ENCODE peak calls at places on chromosome 6, in six cellular contexts. A, P, J, M, R and C are unnamed samples.

GRCh38 chr6:167331565-167331964 is 6.7 kb downstream of the TTLL2 start:
- DNase-seq in A (no peak), P (no peak), J (no peak), M (no peak), R (no peak), C (no peak)

GRCh38 chr6:20655317-20655716 is 121.1 kb downstream of the CDKAL1 start:
- DNase-seq in A (no peak), P (peak), J (no peak), M (no peak), R (no peak), C (no peak)

GRCh38 chr6:26420607-26421235 is 18.6 kb downstream of the BTN3A1 start:
- DNase-seq in A (no peak), P (peak), J (peak), M (peak), R (peak), C (no peak)

GRCh38 chr6:48061630-48062029 is 49.4 kb downstream of the PTCHD4 start:
- DNase-seq in A (no peak), P (no peak), J (peak), M (peak), R (peak), C (no peak)

GRCh38 chr6:1624071-1624847 is 14.5 kb downstream of the FOXC1 start:
- DNase-seq in A (no peak), P (no peak), J (no peak), M (no peak), R (no peak), C (peak)

GRCh38 chr6:148999921-149000589 is 253.2 kb downstream of the UST start:
- DNase-seq in A (peak), P (peak), J (peak), M (peak), R (peak), C (no peak)

GRCh38 chr6:169406034-169406433 is 152.4 kb upstream of the THBS2 start:
- DNase-seq in A (no peak), P (no peak), J (no peak), M (no peak), R (no peak), C (no peak)

GRCh38 chr6:90466191-90466940 is 120.5 kb downstream of the MAP3K7 start:
- DNase-seq in A (no peak), P (peak), J (no peak), M (no peak), R (no peak), C (no peak)

GRCh38 chr6:36911946-36912555 is 26.3 kb downstream of the C6orf89 start:
- DNase-seq in A (no peak), P (no peak), J (no peak), M (no peak), R (no peak), C (no peak)

GRCh38 chr6:141562181-141562800 is 570.4 kb upstream of the GJE1 start:
- DNase-seq in A (no peak), P (peak), J (no peak), M (peak), R (peak), C (no peak)

GRCh38 chr6:141562801-141563763 is 569.6 kb upstream of the GJE1 start:
- DNase-seq in A (no peak), P (peak), J (peak), M (peak), R (peak), C (no peak)

DNA sequence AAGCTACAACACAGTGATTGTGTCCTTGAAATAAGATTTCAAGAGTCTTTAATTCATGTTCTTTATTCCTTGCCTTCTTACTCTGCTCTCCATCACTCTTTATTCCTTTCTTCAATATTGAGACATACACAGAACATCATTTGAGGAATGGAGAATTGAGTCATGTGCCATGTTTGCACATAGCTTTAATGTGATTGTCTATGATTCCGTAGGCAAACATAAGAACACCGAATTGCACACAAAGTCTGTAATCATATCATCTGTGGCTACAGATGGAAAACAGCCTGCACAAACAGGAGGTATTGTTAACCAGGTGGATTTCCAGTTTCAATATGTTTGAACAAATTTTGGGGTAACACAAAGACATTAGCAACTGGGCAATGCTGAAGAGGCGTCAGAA is 571.6 kb upstream of the GJE1 start:
- DNase-seq in A (no peak), P (no peak), J (no peak), M (no peak), R (no peak), C (no peak)
- TF ChIP-seq CTCF in A (no peak), P (no peak), J (no peak), M (no peak), R (no peak), C (no peak)

GRCh38 chr6:8589941-8590676 is 154.8 kb upstream of the SLC35B3 start:
- DNase-seq in A (no peak), P (no peak), J (peak), M (no peak), R (no peak), C (no peak)
- TF ChIP-seq CTCF in A (no peak), P (no peak), J (no peak), M (no peak), R (no peak), C (no peak)

DNA sequence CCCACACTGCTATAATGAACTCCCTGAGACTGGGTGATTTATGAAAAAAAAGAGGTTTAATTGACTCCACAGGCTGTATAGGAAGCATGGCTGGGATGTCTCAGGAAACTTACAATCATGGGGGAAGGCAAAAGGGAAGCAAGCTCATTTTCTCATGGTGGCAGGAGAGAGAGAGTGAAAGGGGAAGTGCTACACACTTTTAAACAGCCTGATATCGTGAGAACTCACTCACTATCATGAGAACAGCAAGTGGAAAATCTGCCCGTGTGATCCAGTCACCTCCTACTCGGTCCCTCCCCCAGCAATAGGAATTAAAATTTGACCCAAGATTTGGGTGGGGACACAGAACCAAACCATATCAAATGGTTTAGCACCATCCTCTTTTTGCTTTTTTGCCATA is 116.6 kb upstream of the CEP162 start:
- DNase-seq in A (no peak), P (no peak), J (no peak), M (no peak), R (no peak), C (no peak)
- TF ChIP-seq CTCF in A (no peak), P (no peak), J (no peak), M (no peak), R (no peak), C (no peak)

GRCh38 chr6:136067731-136068341 is 182.3 kb downstream of the MTFR2 start:
- DNase-seq in A (no peak), P (no peak), J (peak), M (peak), R (peak), C (no peak)
- TF ChIP-seq CTCF in A (no peak), P (no peak), J (no peak), M (no peak), R (no peak), C (no peak)

GRCh38 chr6:135750081-135750480 is 101.4 kb upstream of the PDE7B start:
- DNase-seq in A (no peak), P (no peak), J (no peak), M (no peak), R (peak), C (no peak)
- TF ChIP-seq CTCF in A (no peak), P (no peak), J (no peak), M (no peak), R (no peak), C (no peak)